ENCODE peak calls at places on chromosome 12, in nine cellular contexts. N is OCI-LY7, R is HCT116, S is hepatocyte, L is PC-3, F is neural progenitor cell, U is GM23338, O is GM23248, V is SK-N-SH. M is an unnamed sample.

GRCh38 chr12:62898568-62898967 is 36.4 kb downstream of the PPM1H start:
- DNase-seq in F (no peak), R (no peak), S (no peak), V (no peak), N (no peak), U (no peak), O (peak), L (peak), M (no peak)

GRCh38 chr12:57606399-57606798 is 1.8 kb downstream of the DTX3 start:
- DNase-seq in F (no peak), L (no peak), R (no peak), V (no peak), O (no peak), S (no peak), N (no peak), U (no peak), M (no peak)

GRCh38 chr12:4506870-4507269 is 31.8 kb upstream of the RAD51AP1 start:
- DNase-seq in U (no peak), O (peak), L (peak), V (no peak), S (no peak), N (peak), F (no peak), R (no peak), M (peak)

GRCh38 chr12:507261-507853 is 47.6 kb downstream of the B4GALNT3 start:
- DNase-seq in S (no peak), N (no peak), R (no peak), U (no peak), V (no peak), F (no peak), O (no peak), L (no peak), M (no peak)

GRCh38 chr12:98736352-98737326 is 91.5 kb downstream of the APAF1 start:
- DNase-seq in U (no peak), V (peak), N (no peak), F (peak), L (peak), O (no peak), S (peak), R (no peak), M (no peak)

GRCh38 chr12:102833687-102834435 is 83.2 kb downstream of the PAH start:
- DNase-seq in U (peak), R (no peak), N (no peak), O (peak), F (peak), L (peak), S (peak), V (no peak), M (peak)

GRCh38 chr12:47164730-47165439 is 85.1 kb upstream of the AMIGO2 start:
- DNase-seq in V (no peak), O (peak), L (peak), S (no peak), R (no peak), U (no peak), N (no peak), F (no peak), M (no peak)

GRCh38 chr12:96233168-96233567 is 39.0 kb downstream of the ELK3 start:
- DNase-seq in L (no peak), F (no peak), R (no peak), V (no peak), U (no peak), O (no peak), S (no peak), N (no peak), M (no peak)

GRCh38 chr12:131642771-131643170 is 68.1 kb upstream of the SFSWAP start:
- DNase-seq in R (no peak), L (no peak), V (no peak), O (no peak), U (no peak), N (no peak), S (no peak), F (no peak), M (no peak)

GRCh38 chr12:57164966-57165365 is 17.5 kb upstream of the LRP1-AS start:
- DNase-seq in O (peak), U (no peak), N (no peak), S (no peak), R (no peak), V (no peak), L (no peak), F (no peak), M (no peak)

GRCh38 chr12:29681996-29682534 is 101.7 kb downstream of the TMTC1 start:
- DNase-seq in V (no peak), U (no peak), O (no peak), F (no peak), S (no peak), L (peak), R (no peak), N (no peak), M (no peak)

GRCh38 chr12:117036046-117036445 is 63.2 kb downstream of the TESC start:
- DNase-seq in O (no peak), V (no peak), N (no peak), R (no peak), L (no peak), U (no peak), S (no peak), F (no peak), M (no peak)

GRCh38 chr12:70178038-70178437 is 65.2 kb upstream of the CNOT2 start:
- DNase-seq in U (no peak), V (peak), L (no peak), R (no peak), F (no peak), O (peak), S (no peak), N (no peak), M (no peak)

GRCh38 chr12:70176290-70176689 is 66.9 kb upstream of the CNOT2 start:
- DNase-seq in R (no peak), S (peak), L (no peak), O (no peak), V (no peak), U (no peak), N (no peak), F (no peak), M (no peak)

GRCh38 chr12:70185301-70185700 is 57.9 kb upstream of the CNOT2 start:
- DNase-seq in N (no peak), U (no peak), L (peak), S (no peak), O (peak), R (no peak), F (no peak), V (no peak), M (no peak)

GRCh38 chr12:70177637-70178036 is 65.6 kb upstream of the CNOT2 start:
- DNase-seq in L (no peak), F (no peak), R (no peak), V (no peak), S (no peak), N (no peak), O (peak), U (no peak), M (no peak)

GRCh38 chr12:70180140-70180539 is 63.1 kb upstream of the CNOT2 start:
- DNase-seq in F (peak), R (no peak), L (no peak), U (no peak), O (no peak), V (no peak), N (no peak), S (no peak), M (no peak)
- TF ChIP-seq EZH2phosphoT487 in F (no peak), R (no peak), L (no peak), U (no peak), O (no peak), V (no peak), N (no peak), S (no peak), M (no peak)

GRCh38 chr12:6612652-6613014 is 5.5 kb upstream of the CHD4 start:
- DNase-seq in S (no peak), F (no peak), O (peak), N (peak), V (no peak), L (no peak), U (no peak), R (no peak), M (no peak)

GRCh38 chr12:6614513-6615177 is 7.5 kb upstream of the CHD4 start:
- DNase-seq in R (no peak), L (no peak), V (no peak), O (peak), N (no peak), F (peak), S (peak), U (peak), M (no peak)

GRCh38 chr12:6613776-6614512 is 6.8 kb upstream of the CHD4 start:
- DNase-seq in U (peak), V (peak), S (peak), F (peak), L (peak), R (peak), O (peak), N (peak), M (peak)

GRCh38 chr12:6612247-6612646 is 5.1 kb upstream of the CHD4 start:
- DNase-seq in L (no peak), F (no peak), R (no peak), S (no peak), O (no peak), U (no peak), N (peak), V (no peak), M (peak)

DNA sequence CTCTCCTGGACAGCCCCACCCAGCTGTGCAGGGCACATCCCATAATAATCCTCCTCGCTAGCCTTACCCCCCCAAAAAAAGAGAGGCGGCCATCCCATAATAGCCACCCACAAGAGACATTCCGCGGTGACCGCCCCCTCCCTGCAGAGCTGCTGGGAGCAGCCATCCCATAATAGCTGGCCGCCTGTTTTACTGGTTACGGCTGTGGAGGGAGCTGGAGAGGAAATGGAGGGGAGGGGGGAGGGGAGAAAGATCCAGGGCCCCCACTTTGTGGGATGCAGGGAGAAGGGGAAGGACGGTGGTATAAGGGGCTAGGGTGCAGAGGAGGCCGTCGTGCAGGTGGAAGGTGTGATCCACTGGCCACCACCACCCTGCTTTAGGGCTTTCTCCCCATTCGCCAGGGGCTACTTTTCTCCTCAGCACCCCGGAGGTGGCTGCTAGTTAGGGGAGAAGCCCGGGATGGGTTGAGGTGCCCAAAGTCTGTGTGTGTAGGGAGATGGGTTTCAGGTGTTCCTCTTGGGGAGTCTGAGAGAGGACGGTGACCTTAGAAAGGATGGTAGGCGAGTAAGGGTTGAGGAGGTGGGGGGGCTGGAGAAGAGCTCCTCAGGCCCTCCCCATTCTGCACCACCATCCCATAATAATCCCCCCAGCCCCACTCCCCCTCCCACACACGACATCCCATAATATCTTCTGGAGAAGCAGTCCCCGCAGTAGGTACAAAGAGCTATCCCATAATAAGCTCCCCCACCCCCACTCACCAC is 6.0 kb upstream of the CHD4 start:
- DNase-seq in V (peak), S (peak), L (peak), F (peak), N (peak), O (peak), U (peak), R (peak), M (peak)
- TF ChIP-seq EZH2phosphoT487 in V (no peak), S (no peak), L (no peak), F (no peak), N (no peak), O (no peak), U (no peak), R (no peak), M (no peak)

GRCh38 chr12:122203968-122204828 is 689 bp downstream of the B3GNT4 start:
- DNase-seq in S (no peak), U (peak), R (no peak), N (no peak), L (no peak), V (peak), F (peak), O (peak), M (no peak)
- TF ChIP-seq EZH2phosphoT487 in S (no peak), U (peak), R (no peak), N (no peak), L (no peak), V (no peak), F (peak), O (peak), M (no peak)

GRCh38 chr12:19065871-19066270 is 63.7 kb upstream of the PLEKHA5 start:
- DNase-seq in F (no peak), O (no peak), R (no peak), N (no peak), U (no peak), L (no peak), S (no peak), V (no peak), M (no peak)
- TF ChIP-seq EZH2phosphoT487 in F (no peak), O (no peak), R (no peak), N (no peak), U (no peak), L (no peak), S (no peak), V (no peak), M (no peak)

GRCh38 chr12:88308825-88309224 is 166.7 kb downstream of the TMTC3 start:
- DNase-seq in U (no peak), R (no peak), S (no peak), N (no peak), F (no peak), L (peak), O (peak), V (no peak), M (no peak)
- TF ChIP-seq EZH2phosphoT487 in U (no peak), R (no peak), S (no peak), N (no peak), F (no peak), L (no peak), O (peak), V (no peak), M (no peak)

DNA sequence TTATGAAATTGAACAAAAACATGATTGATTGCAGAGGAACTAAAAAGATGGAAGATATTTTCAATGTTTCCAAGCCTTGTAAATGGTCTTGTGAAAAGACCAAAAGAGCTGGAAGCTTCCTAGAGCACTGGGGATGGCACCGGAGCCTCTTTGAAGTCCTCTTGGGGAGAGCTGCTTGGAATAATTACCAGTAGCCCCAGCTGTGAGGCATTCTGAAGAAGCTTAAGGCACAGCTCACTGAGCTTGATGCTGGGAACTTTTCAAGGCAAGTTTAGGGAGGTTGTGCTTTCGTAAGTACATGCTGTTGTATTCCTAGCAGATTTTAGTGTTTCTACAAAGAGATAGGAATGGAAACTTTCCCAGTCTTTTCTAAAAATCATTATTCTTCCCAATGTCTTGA is 13.9 kb downstream of the PDZRN4 start:
- DNase-seq in R (no peak), V (no peak), N (no peak), U (no peak), O (no peak), F (peak), S (no peak), L (no peak), M (no peak)
- TF ChIP-seq EZH2phosphoT487 in R (no peak), V (no peak), N (no peak), U (no peak), O (no peak), F (peak), S (no peak), L (no peak), M (no peak)

M was measured in MM.1S.